ENCODE peak calls at places on chromosomes 1 and 21, in seven cellular contexts. S is RWPE1, T is right atrium auricular region, N is cardiac muscle cell, B is stomach, J is psoas muscle, H is lower lobe of right lung. X is an unnamed sample.

GRCh38 chr1:62294211-62294610 is 25.0 kb downstream of the KANK4 start:
- DNase-seq in H (no peak), T (no peak), S (peak), N (peak), B (peak), J (no peak), X (no peak)

GRCh38 chr1:244862354-244862698 is 2.0 kb downstream of the HNRNPU start:
- DNase-seq in H (no peak), N (peak), T (no peak), B (no peak), J (no peak), S (no peak), X (no peak)

GRCh38 chr1:64663654-64664053 is 81.2 kb upstream of the RAVER2 start:
- DNase-seq in T (no peak), S (no peak), H (no peak), N (no peak), J (no peak), B (no peak), X (no peak)

GRCh38 chr1:7684861-7685635 is 86.0 kb upstream of the VAMP3 start:
- DNase-seq in H (peak), J (no peak), T (no peak), S (no peak), N (no peak), B (no peak), X (no peak)

GRCh38 chr21:45032977-45033705 is 41.2 kb upstream of the ADARB1 start:
- DNase-seq in B (no peak), N (peak), S (no peak), J (no peak), H (no peak), T (no peak), X (no peak)

GRCh38 chr1:245096330-245097066 is 58.3 kb upstream of the KIF26B start:
- DNase-seq in J (no peak), B (no peak), H (no peak), T (no peak), N (no peak), S (no peak), X (no peak)

GRCh38 chr1:97630968-97631367 is 289.9 kb downstream of the DPYD start:
- DNase-seq in J (no peak), B (no peak), N (peak), S (no peak), T (no peak), H (no peak), X (no peak)

GRCh38 chr1:42379794-42380616 is 587 bp upstream of the RIMKLA start:
- DNase-seq in J (no peak), B (no peak), N (peak), H (peak), T (no peak), S (peak), X (no peak)

GRCh38 chr1:96536576-96536975 is 185.0 kb upstream of the PTBP2 start:
- DNase-seq in H (no peak), N (no peak), S (no peak), J (no peak), T (no peak), B (no peak), X (no peak)

GRCh38 chr21:32278068-32278467 is 781 bp downstream of the MIS18A start:
- DNase-seq in T (no peak), S (peak), J (no peak), H (no peak), N (no peak), B (no peak), X (no peak)

GRCh38 chr1:63917571-63918394 is 144.0 kb downstream of the ROR1 start:
- DNase-seq in N (no peak), B (no peak), T (no peak), S (no peak), H (no peak), J (no peak), X (no peak)

GRCh38 chr1:71049951-71050598 is 2.5 kb upstream of the PTGER3 start:
- DNase-seq in N (peak), B (no peak), T (no peak), J (no peak), S (peak), H (no peak), X (peak)

GRCh38 chr1:7565099-7565750 is 205.9 kb upstream of the VAMP3 start:
- DNase-seq in B (no peak), H (no peak), N (no peak), S (no peak), J (no peak), T (no peak), X (no peak)

GRCh38 chr1:192949783-192950182 is 109.4 kb downstream of the UCHL5 start:
- DNase-seq in T (no peak), S (no peak), N (no peak), H (no peak), B (no peak), J (no peak), X (no peak)

GRCh38 chr1:200818248-200818647 is 54.5 kb upstream of the GPR25 start:
- DNase-seq in T (no peak), S (no peak), H (no peak), J (no peak), N (no peak), B (no peak), X (no peak)

GRCh38 chr1:185534806-185535205 is 199.4 kb upstream of the HMCN1 start:
- DNase-seq in J (no peak), S (no peak), N (peak), B (peak), T (no peak), H (no peak), X (no peak)
- H3K27ac ChIP-seq in J (no peak), S (no peak), N (no peak), B (peak), T (no peak), H (peak), X (no peak)

GRCh38 chr1:158246650-158247049 is 7.6 kb upstream of the CD1A start:
- DNase-seq in N (peak), J (no peak), B (no peak), S (peak), H (no peak), T (no peak), X (no peak)
- TF ChIP-seq CTCF in N (no peak), J (no peak), B (no peak), S (no peak), H (no peak), T (no peak), X (no peak)

DNA sequence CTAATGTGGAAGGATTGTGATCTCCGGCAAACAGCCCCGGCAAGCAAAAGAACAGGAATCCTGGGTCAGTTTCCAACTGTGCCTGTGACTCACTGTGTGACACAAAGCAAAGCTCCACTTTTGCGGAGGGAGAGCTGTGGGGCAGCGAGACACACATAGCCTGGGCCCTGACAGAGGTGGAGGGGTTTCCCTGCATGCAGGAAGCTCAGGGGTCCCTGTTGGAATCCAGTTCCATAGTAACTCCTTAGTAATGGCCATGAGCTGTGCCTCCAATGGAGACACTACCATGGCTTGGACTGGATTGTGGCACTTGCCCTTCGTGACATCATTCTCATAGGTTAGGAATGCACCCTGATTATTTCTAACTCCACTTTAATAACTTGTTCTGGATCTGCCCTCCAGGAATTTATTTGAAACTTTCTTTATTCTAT is 47.0 kb upstream of the ATF3 start:
- DNase-seq in J (peak), S (no peak), H (no peak), N (peak), T (no peak), B (no peak), X (no peak)
- H3K27ac ChIP-seq in J (peak), S (no peak), H (no peak), N (no peak), T (peak), B (peak), X (peak)

GRCh38 chr1:47701741-47702515 is 264.1 kb downstream of the FOXD2 start:
- DNase-seq in B (no peak), S (no peak), H (no peak), N (no peak), T (no peak), J (no peak), X (no peak)

GRCh38 chr1:47703161-47703825 is 265.4 kb downstream of the FOXD2 start:
- DNase-seq in N (no peak), J (no peak), T (no peak), H (no peak), B (no peak), S (no peak), X (no peak)

GRCh38 chr1:47701283-47701682 is 263.4 kb downstream of the FOXD2 start:
- DNase-seq in T (no peak), H (no peak), S (no peak), B (no peak), N (no peak), J (no peak), X (no peak)

GRCh38 chr1:47705517-47706130 is 267.8 kb downstream of the FOXD2 start:
- DNase-seq in S (no peak), J (no peak), B (no peak), H (no peak), T (no peak), N (peak), X (no peak)

DNA sequence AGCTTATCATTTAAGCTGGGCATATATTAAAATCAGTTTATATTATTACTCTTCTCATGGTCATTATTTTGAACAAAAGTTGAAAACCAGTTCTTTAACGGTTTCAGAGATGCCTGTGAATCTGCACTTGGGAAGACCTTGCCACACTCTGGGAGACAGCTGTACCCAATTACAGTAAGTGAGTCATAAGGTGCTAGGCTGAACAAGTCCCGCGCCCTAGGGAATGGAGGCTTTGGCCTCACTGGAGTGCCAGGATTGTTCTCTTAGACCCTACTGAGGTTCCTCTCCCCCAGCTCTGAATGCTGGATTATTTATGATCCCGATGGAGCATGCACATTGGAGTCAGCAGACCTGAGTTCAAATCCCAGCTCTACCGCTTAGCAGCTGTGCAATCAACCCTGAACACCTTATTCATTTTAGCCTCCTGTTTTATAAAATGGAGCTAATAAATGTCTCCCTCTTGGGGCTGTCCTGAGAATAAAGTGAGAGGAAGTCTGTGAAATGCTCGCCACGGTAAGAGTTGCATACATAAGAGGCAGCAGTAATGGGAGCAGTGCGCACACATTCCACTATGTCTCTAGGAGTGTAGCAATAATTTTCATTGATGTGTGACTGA is 266.2 kb downstream of the FOXD2 start:
- DNase-seq in J (no peak), B (no peak), S (peak), H (no peak), T (no peak), N (no peak), X (no peak)
- TF ChIP-seq CTCF in J (peak), B (no peak), S (no peak), H (peak), T (no peak), N (peak), X (peak)